ENCODE peak calls at places on chromosomes 12 and 14, in seven cellular contexts. F is non-pigmented ciliary epithelial cell; N is retina; U is NCI-H1092 treated with DMSO at 0.1 percent for 48 hours; Y is EL; O is lower leg skin; M is effector CD4-positive, alpha-beta T cell. E is an unnamed sample.
A peak's percentile ranks its signal among the peaks of the same experiment; 100 is the strongest.

GRCh38 chr12:52258335-52258901 is 16.0 kb upstream of the KRT86 start:
- DNase-seq in F (no peak), O (no peak), Y (no peak), U (no peak), N (peak; percentile 72), M (no peak), E (no peak)

GRCh38 chr12:27180862-27181261 is 63.2 kb upstream of the STK38L start:
- DNase-seq in M (no peak), F (no peak), O (no peak), Y (no peak), N (no peak), U (no peak), E (no peak)

GRCh38 chr12:106771425-106771824 is 3.1 kb upstream of the RIC8B start:
- DNase-seq in N (no peak), Y (no peak), F (no peak), U (no peak), O (no peak), M (no peak), E (no peak)

GRCh38 chr12:19245126-19245525 is 115.6 kb downstream of the PLEKHA5 start:
- DNase-seq in Y (no peak), U (no peak), M (no peak), F (no peak), O (no peak), N (no peak), E (no peak)

GRCh38 chr14:75306917-75307699 is 28.5 kb downstream of the FOS start:
- DNase-seq in M (no peak), N (no peak), U (peak; percentile 76), O (no peak), Y (no peak), F (no peak), E (no peak)

GRCh38 chr12:102824218-102824835 is 92.7 kb downstream of the PAH start:
- DNase-seq in N (peak; percentile 69), Y (peak; percentile 34), M (no peak), O (peak; percentile 82), U (no peak), F (no peak), E (no peak)

GRCh38 chr14:24784981-24785380 is 151.0 kb upstream of the GZMB start:
- DNase-seq in N (no peak), U (peak; percentile 68), O (no peak), F (no peak), M (no peak), Y (no peak), E (no peak)

GRCh38 chr14:91396959-91397815 is 20.4 kb downstream of the CCDC88C start:
- DNase-seq in N (peak; percentile 28), F (no peak), O (no peak), M (peak; percentile 45), U (peak; percentile 30), Y (no peak), E (no peak)

GRCh38 chr12:125455556-125455955 is 390.3 kb downstream of the AACS start:
- DNase-seq in Y (no peak), M (no peak), O (no peak), F (no peak), N (no peak), U (no peak), E (no peak)

GRCh38 chr14:35374273-35374681 is 30.3 kb downstream of the NFKBIA start:
- DNase-seq in U (no peak), M (no peak), F (peak; percentile 86), N (no peak), Y (peak; percentile 95), O (no peak), E (peak; percentile 69)

GRCh38 chr14:71523630-71524320 is 408.5 kb upstream of the RGS6 start:
- DNase-seq in M (no peak), U (no peak), Y (peak; percentile 31), N (no peak), O (no peak), F (no peak), E (no peak)

GRCh38 chr14:49659526-49660455 is 24.7 kb upstream of the DNAAF2 start:
- DNase-seq in O (no peak), U (no peak), N (no peak), M (no peak), Y (no peak), F (no peak), E (no peak)

GRCh38 chr14:92701826-92702225 is 46.6 kb downstream of the LGMN start:
- DNase-seq in Y (no peak), U (no peak), F (no peak), N (no peak), O (no peak), M (no peak), E (no peak)

GRCh38 chr14:29717906-29718305 is 209.7 kb downstream of the PRKD1 start:
- DNase-seq in O (no peak), U (no peak), F (no peak), N (no peak), M (no peak), Y (no peak), E (no peak)

GRCh38 chr12:49962861-49963765 is 1.4 kb downstream of the AQP5 start:
- DNase-seq in Y (peak; percentile 32), U (peak; percentile 49), M (no peak), O (no peak), N (no peak), F (no peak), E (peak; percentile 66)

GRCh38 chr14:50312734-50313054 is 570 bp downstream of the DMAC2L start:
- DNase-seq in U (peak; percentile 90), F (no peak), N (no peak), O (no peak), M (peak; percentile 46), Y (no peak), E (no peak)

GRCh38 chr12:28172434-28173030 is 17.7 kb upstream of the CCDC91 start:
- DNase-seq in O (no peak), N (no peak), Y (peak; percentile 61), M (no peak), F (no peak), U (peak; percentile 14), E (peak; percentile 18)

GRCh38 chr12:27460471-27460978 is 14.0 kb downstream of the SMCO2 start:
- DNase-seq in M (no peak), F (no peak), U (no peak), Y (no peak), O (no peak), N (no peak), E (no peak)

GRCh38 chr12:96233941-96234461 is 39.8 kb downstream of the ELK3 start:
- DNase-seq in M (no peak), N (peak; percentile 71), Y (peak; percentile 29), O (peak; percentile 98), F (no peak), U (peak; percentile 86), E (no peak)

GRCh38 chr14:67276131-67276530 is 34.9 kb downstream of the PALS1 start:
- DNase-seq in O (no peak), Y (no peak), U (no peak), F (no peak), N (no peak), M (no peak), E (no peak)

GRCh38 chr12:79552186-79552585 is 138.6 kb downstream of the PAWR start:
- DNase-seq in M (no peak), Y (no peak), N (no peak), O (no peak), U (no peak), F (no peak), E (no peak)

GRCh38 chr14:36553650-36554260 is 28.7 kb downstream of the NKX2-8 start:
- DNase-seq in U (peak; percentile 84), Y (peak; percentile 29), F (peak; percentile 10), O (no peak), N (peak; percentile 56), M (no peak), E (peak; percentile 1)

GRCh38 chr14:59342516-59343484 is 122.4 kb downstream of the GPR135 start:
- DNase-seq in O (no peak), M (no peak), Y (peak; percentile 36), U (no peak), N (peak; percentile 17), F (no peak), E (peak; percentile 76)

GRCh38 chr12:56634242-56634836 is 4.2 kb upstream of the BAZ2A start:
- DNase-seq in M (no peak), N (peak; percentile 53), O (peak; percentile 91), F (no peak), U (no peak), Y (peak; percentile 41), E (no peak)

GRCh38 chr14:34874386-34875030 is 652 bp downstream of the BAZ1A start:
- DNase-seq in O (peak; percentile 91), M (peak; percentile 50), U (peak; percentile 81), F (no peak), N (no peak), Y (peak; percentile 51), E (no peak)

GRCh38 chr12:1207276-1207675 is 216.3 kb downstream of the ERC1 start:
- DNase-seq in U (no peak), O (no peak), N (no peak), M (no peak), F (no peak), Y (no peak), E (no peak)

GRCh38 chr14:102872020-102872419 is 50.4 kb upstream of the AMN start:
- DNase-seq in M (no peak), O (no peak), Y (no peak), F (no peak), N (no peak), U (no peak), E (no peak)

E was measured in retinal pigment epithelial cell.